ENCODE peak calls at places on chromosomes 11 and 22, in six cellular contexts. Z, U, V, I, W and B are unnamed samples.

GRCh38 chr11:114439229-114440120 is at the start of gene REXO2:
- DNase-seq in V (peak), U (peak), Z (peak), W (peak), I (peak), B (peak)

GRCh38 chr11:12195773-12196172 is 85.4 kb downstream of the MICAL2 start:
- DNase-seq in I (no peak), W (no peak), U (peak), V (no peak), Z (no peak), B (no peak)

GRCh38 chr11:45400594-45400993 is 114.5 kb upstream of the SYT13 start:
- DNase-seq in W (peak), U (no peak), Z (no peak), V (no peak), I (no peak), B (no peak)

GRCh38 chr11:108115495-108116140 is 5.7 kb upstream of the ACAT1 start:
- DNase-seq in V (peak), U (no peak), Z (no peak), I (peak), W (peak), B (peak)

GRCh38 chr11:75532200-75532972 is 6.6 kb upstream of the GDPD5 start:
- DNase-seq in I (peak), W (peak), V (peak), U (peak), Z (peak), B (peak)

GRCh38 chr22:43207386-43207785 is 20.5 kb upstream of the TTLL12 start:
- DNase-seq in U (no peak), Z (no peak), W (no peak), V (no peak), I (no peak), B (no peak)

GRCh38 chr11:21295508-21295907 is 626.1 kb downstream of the NELL1 start:
- DNase-seq in V (no peak), Z (no peak), W (no peak), I (no peak), U (no peak), B (no peak)

GRCh38 chr22:43346521-43346929 is 3.4 kb upstream of the SCUBE1 start:
- DNase-seq in I (peak), W (peak), V (peak), U (peak), Z (peak), B (peak)

GRCh38 chr22:43263645-43264514 is 76.9 kb upstream of the TTLL12 start:
- DNase-seq in W (peak), V (no peak), Z (peak), U (peak), I (no peak), B (no peak)

GRCh38 chr11:66725646-66726045 is 3.4 kb downstream of the SPTBN2 start:
- DNase-seq in I (no peak), V (no peak), U (no peak), W (no peak), Z (no peak), B (no peak)

GRCh38 chr22:45731041-45731797 is 59.6 kb downstream of the ATXN10 start:
- DNase-seq in Z (no peak), W (no peak), V (peak), U (no peak), I (no peak), B (no peak)

GRCh38 chr11:132200303-132200936 is 830.0 kb downstream of the NTM start:
- DNase-seq in W (no peak), U (no peak), V (no peak), Z (no peak), I (no peak), B (no peak)

GRCh38 chr11:44445500-44446340 is 119.7 kb upstream of the CD82 start:
- DNase-seq in V (no peak), Z (no peak), W (no peak), I (no peak), U (no peak), B (peak)

GRCh38 chr11:134560566-134561347 is 148.7 kb upstream of the B3GAT1 start:
- DNase-seq in U (no peak), I (peak), Z (no peak), V (no peak), W (no peak), B (no peak)

GRCh38 chr11:64834723-64835615 is 9.5 kb downstream of the CDC42BPG start:
- DNase-seq in W (no peak), I (no peak), U (no peak), Z (no peak), V (peak), B (no peak)

DNA sequence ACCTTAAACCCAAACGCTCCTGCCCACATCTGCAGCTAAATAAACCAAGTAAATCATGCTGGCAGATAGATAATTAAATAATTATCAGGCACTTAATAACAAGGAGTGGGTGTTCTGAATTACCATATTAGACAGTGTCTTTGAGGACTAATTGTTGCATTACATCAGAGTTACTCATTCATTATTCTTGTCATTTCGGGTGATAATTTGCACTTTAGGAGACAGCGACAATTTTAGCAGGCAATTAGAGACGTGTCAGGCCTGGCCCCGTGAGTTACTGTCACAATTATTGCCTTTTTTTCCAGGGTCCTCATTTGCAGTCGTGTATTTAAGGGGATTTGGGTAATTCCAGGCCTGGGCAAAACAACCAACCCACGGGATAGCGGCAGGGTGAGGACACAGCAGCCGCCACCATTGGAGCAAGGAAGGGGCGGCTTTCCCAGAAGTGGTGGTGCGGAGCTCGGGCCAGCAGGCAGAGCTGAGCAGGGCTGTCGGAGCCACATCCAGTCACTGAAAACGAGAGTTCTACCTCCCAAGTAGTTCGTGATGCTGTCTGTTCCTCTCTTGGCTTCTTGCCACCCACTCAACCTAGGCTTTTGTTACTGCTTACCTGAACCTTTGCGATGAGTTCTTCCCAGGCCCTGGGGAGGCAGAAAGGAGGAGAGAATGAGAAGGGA is 235.8 kb downstream of the MIAT start:
- DNase-seq in U (no peak), V (no peak), I (peak), W (no peak), Z (no peak), B (no peak)
- TF ChIP-seq JUN in U (no peak), V (no peak), I (no peak), W (no peak), Z (no peak), B (no peak)

GRCh38 chr11:86999859-87000753 is 37.6 kb upstream of the TMEM135 start:
- DNase-seq in Z (peak), V (no peak), U (peak), I (no peak), W (peak), B (no peak)
- TF ChIP-seq JUN in Z (peak), V (no peak), U (no peak), I (no peak), W (no peak), B (no peak)

GRCh38 chr11:32932196-32932595 is 39.6 kb downstream of the QSER1 start:
- DNase-seq in W (no peak), V (no peak), U (no peak), I (no peak), Z (no peak), B (no peak)

GRCh38 chr11:32935462-32936029 is 42.9 kb downstream of the QSER1 start:
- DNase-seq in V (no peak), U (no peak), W (no peak), Z (no peak), I (no peak), B (no peak)

GRCh38 chr11:32931605-32932004 is 39.0 kb downstream of the QSER1 start:
- DNase-seq in U (no peak), V (no peak), I (no peak), W (peak), Z (no peak), B (no peak)
- TF ChIP-seq JUN in U (no peak), V (no peak), I (no peak), W (no peak), Z (no peak), B (no peak)

GRCh38 chr11:122267602-122268001 is 151.6 kb upstream of the BLID start:
- DNase-seq in U (no peak), Z (no peak), W (no peak), I (no peak), V (no peak), B (no peak)
- TF ChIP-seq JUN in U (no peak), Z (no peak), W (no peak), I (no peak), V (no peak), B (no peak)

GRCh38 chr11:116606060-116606459 is 166.7 kb downstream of the BUD13 start:
- DNase-seq in W (no peak), V (no peak), I (no peak), Z (no peak), U (no peak), B (no peak)

GRCh38 chr11:116602637-116602942 is 170.2 kb downstream of the BUD13 start:
- DNase-seq in Z (no peak), W (no peak), I (no peak), U (no peak), V (no peak), B (no peak)

GRCh38 chr11:116607027-116607426 is 165.8 kb downstream of the BUD13 start:
- DNase-seq in W (no peak), Z (no peak), I (no peak), U (no peak), V (no peak), B (no peak)

GRCh38 chr11:116603783-116604323 is 168.9 kb downstream of the BUD13 start:
- DNase-seq in V (no peak), U (no peak), I (no peak), W (no peak), Z (no peak), B (no peak)

GRCh38 chr11:116605543-116605942 is 167.2 kb downstream of the BUD13 start:
- DNase-seq in W (peak), Z (peak), U (peak), I (peak), V (no peak), B (peak)
- TF ChIP-seq JUN in W (no peak), Z (no peak), U (no peak), I (no peak), V (no peak), B (peak)

GRCh38 chr11:46736146-46736545 is 17.1 kb downstream of the F2 start:
- DNase-seq in Z (no peak), V (no peak), W (no peak), I (no peak), U (no peak), B (no peak)

GRCh38 chr11:46737699-46738098 is 18.7 kb downstream of the F2 start:
- DNase-seq in V (no peak), W (no peak), I (no peak), Z (no peak), U (no peak), B (no peak)

GRCh38 chr11:46738887-46739286 is 19.9 kb downstream of the F2 start:
- DNase-seq in Z (no peak), W (no peak), I (no peak), V (no peak), U (peak), B (no peak)

GRCh38 chr11:46733234-46733633 is 14.2 kb downstream of the F2 start:
- DNase-seq in Z (no peak), I (no peak), V (no peak), U (no peak), W (no peak), B (no peak)

DNA sequence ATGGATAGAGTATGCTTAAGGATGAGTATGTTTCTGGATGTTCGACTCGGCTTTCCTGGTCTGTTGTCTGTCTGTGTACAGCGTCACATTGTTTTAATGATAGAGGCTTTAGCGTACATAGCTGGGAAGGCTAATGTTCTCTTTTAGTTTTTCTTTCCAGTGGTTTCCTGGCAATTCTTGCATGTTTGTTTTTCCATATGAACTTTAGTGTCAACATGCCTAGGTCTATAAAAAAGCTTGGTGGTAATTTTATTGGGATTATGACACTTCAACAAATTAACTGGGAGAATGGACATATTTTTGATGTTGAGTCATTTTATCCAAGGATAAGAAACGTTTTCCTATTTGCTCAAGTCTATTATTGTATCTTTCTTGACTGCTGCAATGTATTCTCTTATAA is 17.6 kb downstream of the F2 start:
- DNase-seq in U (no peak), V (no peak), W (peak), I (no peak), Z (no peak), B (no peak)
- TF ChIP-seq JUN in U (no peak), V (no peak), W (no peak), I (no peak), Z (no peak), B (no peak)